ENCODE peak calls at places on chromosomes 4 and X, in four cellular contexts. D is HepG2, A is SK-N-SH, F is K562. B is an unnamed sample.

GRCh38 chr4:182238355-182238931 is 4.8 kb upstream of the TENM3 start:
- DNase-seq in D (no peak), A (no peak), F (no peak), B (no peak)

GRCh38 chrX:3651272-3651671 is 62.2 kb downstream of the PRKX start:
- DNase-seq in D (no peak), A (peak), F (peak), B (no peak)

GRCh38 chr4:144656857-144657256 is 10.9 kb downstream of the HHIP start:
- DNase-seq in D (no peak), A (no peak), F (no peak), B (no peak)

GRCh38 chr4:2761035-2761923 is 5.1 kb upstream of the TNIP2 start:
- DNase-seq in D (peak), A (peak), F (peak), B (no peak)

GRCh38 chr4:152033621-152034020 is 272.8 kb upstream of the GATB start:
- DNase-seq in D (no peak), A (no peak), F (no peak), B (no peak)

GRCh38 chr4:139556071-139556734 is at the start of gene SETD7:
- DNase-seq in D (no peak), A (peak), F (peak), B (peak)

GRCh38 chr4:119897260-119897659 is 169.4 kb downstream of the MAD2L1 start:
- DNase-seq in D (no peak), A (peak), F (no peak), B (no peak)

GRCh38 chr4:36651253-36651652 is 369.8 kb downstream of the DTHD1 start:
- DNase-seq in D (no peak), A (no peak), F (peak), B (no peak)

GRCh38 chr4:56552273-56552672 is 46.7 kb downstream of the ARL9 start:
- DNase-seq in D (no peak), A (no peak), F (no peak), B (no peak)

GRCh38 chrX:38494239-38494823 is 67.0 kb upstream of the TSPAN7 start:
- DNase-seq in D (no peak), A (peak), F (no peak), B (no peak)
- TF ChIP-seq GABPA in D (no peak), A (no peak), F (no peak), B (no peak)

GRCh38 chr4:137408527-137409177 is 123.6 kb downstream of the PCDH18 start:
- DNase-seq in D (peak), A (no peak), F (no peak), B (no peak)
- TF ChIP-seq POLR2AphosphoS5 in D (no peak), A (no peak), F (no peak), B (no peak)

DNA sequence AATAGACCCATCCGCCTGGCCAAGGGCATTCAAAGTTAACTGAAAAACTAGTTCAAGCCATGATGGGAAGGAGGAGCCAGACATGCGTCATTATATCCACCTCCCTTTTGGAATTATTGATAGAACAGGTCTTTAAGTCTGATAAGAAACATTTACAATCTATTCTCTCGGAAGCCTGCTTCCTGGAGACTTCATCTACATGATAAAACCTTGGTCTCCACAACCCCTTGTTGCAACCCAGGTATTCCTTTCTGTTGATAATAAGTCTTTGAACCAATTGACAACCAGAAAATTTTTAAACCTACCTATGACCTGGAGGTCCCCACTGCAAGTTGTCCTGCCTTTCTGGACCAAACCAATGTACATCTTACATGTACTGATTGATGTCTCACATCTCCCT is 451.3 kb downstream of the NAF1 start:
- DNase-seq in D (no peak), A (no peak), F (no peak), B (no peak)
- TF ChIP-seq GABPA in D (no peak), A (no peak), F (no peak), B (no peak)

GRCh38 chrX:39896951-39897740 is 200.6 kb downstream of the BCOR start:
- DNase-seq in D (peak), A (no peak), F (no peak), B (no peak)
- TF ChIP-seq POLR2AphosphoS5 in D (no peak), A (no peak), F (no peak), B (peak)

DNA sequence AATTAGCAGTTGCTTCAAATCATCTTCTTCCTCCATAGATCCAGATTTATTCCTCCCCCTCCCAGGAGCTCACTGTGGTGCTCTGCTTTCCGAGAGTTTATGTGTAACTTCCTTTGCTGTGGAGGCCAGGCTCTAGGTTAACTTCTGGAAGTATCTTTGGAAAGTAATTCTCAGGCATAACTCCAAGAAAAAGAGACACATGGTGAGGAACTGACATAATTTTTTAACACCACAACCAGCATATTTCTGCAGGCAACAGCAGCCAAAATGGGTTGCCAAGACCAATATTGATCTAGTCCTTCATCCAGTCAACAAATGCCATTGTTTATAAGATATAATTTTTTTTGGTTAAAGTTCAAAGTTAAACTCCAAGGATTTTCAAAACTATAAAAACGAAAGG is 114.5 kb upstream of the RBPJ start:
- DNase-seq in D (no peak), A (no peak), F (no peak), B (no peak)
- TF ChIP-seq GABPA in D (no peak), A (no peak), F (no peak), B (no peak)

GRCh38 chr4:99947190-99947578 is 766 bp upstream of the DNAJB14 start:
- DNase-seq in D (no peak), A (no peak), F (no peak), B (peak)
- TF ChIP-seq POLR2AphosphoS5 in D (no peak), A (no peak), F (no peak), B (peak)

GRCh38 chrX:19852014-19853005 is 35.1 kb downstream of the SH3KBP1 start:
- DNase-seq in D (peak), A (no peak), F (no peak), B (no peak)
- TF ChIP-seq GABPA in D (no peak), A (no peak), F (no peak), B (no peak)

GRCh38 chrX:31508338-31508737 is 436.5 kb upstream of the FTHL17 start:
- DNase-seq in D (peak), A (peak), F (no peak), B (no peak)
- TF ChIP-seq POLR2AphosphoS5 in D (no peak), A (peak), F (no peak), B (no peak)

B was measured in HL-60.